ENCODE peak calls at places on chromosomes 12 and 14, in four cellular contexts. D is adipocyte; J is effector memory CD4-positive, alpha-beta T cell; V is A549. U is an unnamed sample. For H3K9me3, the result is how much of the 10 kb centered on the place peaks cover.

GRCh38 chr12:79891506-79892162 is 43.3 kb downstream of the PPP1R12A start:
- DNase-seq in D (no peak), J (no peak), V (no peak), U (no peak)

GRCh38 chr12:27844427-27845090 is 64.5 kb upstream of the MANSC4 start:
- DNase-seq in D (peak), J (no peak), V (no peak), U (no peak)

GRCh38 chr12:57280234-57281062 is 29.5 kb upstream of the STAC3 start:
- DNase-seq in D (peak), J (peak), V (peak), U (peak)

GRCh38 chr12:2054091-2055018 is 1.6 kb downstream of the CACNA1C start:
- DNase-seq in D (peak), J (no peak), V (no peak), U (no peak)

GRCh38 chr12:25553083-25553482 is at the start of gene LMNTD1:
- DNase-seq in D (peak), J (no peak), V (no peak), U (no peak)

GRCh38 chr12:98644433-98644711 is 216 bp downstream of the IKBIP start:
- DNase-seq in D (no peak), J (peak), V (no peak), U (no peak)

GRCh38 chr12:30201301-30202160 is 417.8 kb upstream of the TMTC1 start:
- DNase-seq in D (no peak), J (no peak), V (no peak), U (no peak)

GRCh38 chr14:56797003-56797568 is 13.2 kb downstream of the OTX2 start:
- DNase-seq in D (no peak), J (no peak), V (no peak), U (no peak)

GRCh38 chr12:101299346-101299745 is 19.4 kb downstream of the UTP20 start:
- DNase-seq in D (no peak), J (no peak), V (no peak), U (no peak)

GRCh38 chr14:100159107-100159864 is at the start of gene DEGS2:
- DNase-seq in D (peak), J (peak), V (peak), U (no peak)

GRCh38 chr12:69898236-69898635 is 73.2 kb downstream of the MYRFL start:
- DNase-seq in D (peak), J (no peak), V (no peak), U (no peak)

GRCh38 chr12:92730758-92731157 is 28.0 kb downstream of the PLEKHG7 start:
- DNase-seq in D (no peak), J (no peak), V (no peak), U (no peak)
- H3K9me3 ChIP-seq in D (under half), J (under half), V (under half), U (under half)

DNA sequence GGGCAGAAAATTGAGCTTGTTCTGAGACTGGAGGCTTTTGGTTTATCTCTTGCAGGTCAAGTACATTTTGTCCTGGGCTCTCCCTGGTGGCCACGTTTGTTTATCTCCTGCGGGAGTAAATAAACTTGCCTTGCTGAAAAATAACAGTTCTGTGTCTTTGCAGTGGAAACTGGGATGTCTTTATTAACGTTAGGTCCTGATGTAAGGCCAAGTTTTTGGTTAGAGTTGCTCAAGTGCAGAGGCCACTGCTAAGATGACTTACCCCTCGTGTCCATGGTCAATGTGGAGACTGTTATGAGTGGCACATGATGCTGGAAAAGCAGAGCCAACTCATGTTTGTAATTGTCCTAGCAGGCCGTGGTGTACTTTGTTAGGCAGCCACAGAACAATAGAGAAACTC is 3.8 kb downstream of the PTPN11 start:
- DNase-seq in D (peak), J (no peak), V (no peak), U (no peak)
- H3K4me3 ChIP-seq in D (no peak), J (no peak), V (no peak), U (no peak)

DNA sequence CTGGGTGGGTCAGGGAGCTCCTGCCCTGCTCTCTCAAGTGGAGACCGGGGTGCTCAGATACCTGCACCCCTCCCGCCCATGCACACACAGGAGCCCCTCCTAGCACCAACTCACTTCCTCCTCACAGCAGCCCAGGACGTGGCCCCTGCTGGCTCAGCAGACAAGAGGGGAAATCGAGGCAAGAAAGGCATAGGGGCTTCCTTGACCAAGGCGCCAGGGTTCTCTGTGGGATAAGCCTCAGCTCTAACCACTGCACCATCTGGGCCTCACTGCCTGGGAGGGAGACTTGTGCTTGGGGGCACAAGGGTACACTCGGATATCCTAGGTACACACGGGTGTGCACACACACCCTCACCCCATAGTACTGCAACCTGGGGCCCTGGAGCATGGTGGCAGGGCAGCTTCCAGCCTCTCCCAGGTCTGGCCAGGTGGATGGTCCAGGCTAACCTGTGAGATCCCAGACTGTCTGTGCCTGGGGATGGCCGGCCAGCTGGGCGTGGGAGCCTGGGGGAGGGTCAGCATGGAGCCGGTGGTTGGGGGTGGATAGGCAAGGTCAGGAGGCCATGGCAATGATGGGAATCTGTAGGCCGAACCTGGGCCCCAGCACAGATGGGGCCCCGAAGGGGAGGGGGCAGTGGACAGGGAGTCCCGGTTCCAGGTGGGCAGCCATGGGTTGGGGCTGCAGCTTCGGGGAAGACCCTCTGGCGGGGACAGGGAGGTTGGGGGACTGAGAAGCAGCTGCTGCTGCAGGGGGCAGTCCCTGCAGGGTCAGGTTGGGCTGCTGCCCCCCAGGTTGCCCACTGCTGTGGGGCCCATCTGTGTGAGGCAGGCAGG is 312.4 kb downstream of the TMEM121 start:
- DNase-seq in D (no peak), J (no peak), V (no peak), U (no peak)
- H3K9me3 ChIP-seq in D (under half), J (under half), V (under half), U (half or more)

DNA sequence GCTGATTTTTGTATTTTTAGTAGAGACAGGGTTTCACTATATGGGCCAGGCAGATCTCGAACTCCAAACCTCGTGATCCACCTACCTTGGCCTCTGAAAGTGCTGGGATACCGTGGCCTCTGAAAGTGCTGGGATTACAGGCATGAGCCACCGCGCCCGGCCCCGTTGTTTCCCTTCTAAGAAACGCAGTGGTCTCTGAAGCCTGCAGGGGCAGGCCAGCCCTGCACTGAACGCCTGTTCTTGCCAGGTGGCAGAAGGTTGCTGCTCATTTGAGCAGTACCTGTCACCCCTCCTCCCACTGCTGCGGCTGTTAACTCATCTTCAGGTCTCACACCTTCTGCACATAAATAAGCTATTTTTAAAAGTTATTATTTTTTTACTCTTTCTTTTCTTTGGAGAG is 24.3 kb downstream of the GPRC5A start:
- DNase-seq in D (no peak), J (no peak), V (no peak), U (no peak)
- H3K4me3 ChIP-seq in D (no peak), J (no peak), V (no peak), U (no peak)

DNA sequence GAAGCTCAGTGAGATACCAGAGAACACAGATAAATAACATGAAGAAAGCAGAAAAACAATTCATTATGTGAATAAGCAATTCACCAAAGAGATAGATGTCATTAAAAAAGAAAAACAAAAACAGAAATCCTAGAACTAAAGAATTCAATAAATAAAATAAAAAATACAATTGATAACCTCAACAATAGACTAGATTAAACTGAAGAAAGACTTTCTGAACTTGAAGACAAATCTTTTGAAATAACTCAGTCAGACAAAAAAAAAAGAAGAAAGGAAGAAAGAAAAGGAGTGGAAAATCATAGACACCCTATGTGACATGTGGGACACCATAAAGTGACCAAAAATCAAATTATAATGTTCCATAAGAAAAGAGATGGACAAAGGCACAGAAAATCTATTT is 14.0 kb upstream of the SLC38A1 start:
- DNase-seq in D (no peak), J (no peak), V (no peak), U (no peak)
- H3K9me3 ChIP-seq in D (under half), J (under half), V (under half), U (under half)

GRCh38 chr14:60589442-60589841 is 59.8 kb downstream of the SIX1 start:
- DNase-seq in D (no peak), J (no peak), V (no peak), U (no peak)

GRCh38 chr14:60590907-60591510 is 58.3 kb downstream of the SIX1 start:
- DNase-seq in D (peak), J (no peak), V (no peak), U (no peak)

DNA sequence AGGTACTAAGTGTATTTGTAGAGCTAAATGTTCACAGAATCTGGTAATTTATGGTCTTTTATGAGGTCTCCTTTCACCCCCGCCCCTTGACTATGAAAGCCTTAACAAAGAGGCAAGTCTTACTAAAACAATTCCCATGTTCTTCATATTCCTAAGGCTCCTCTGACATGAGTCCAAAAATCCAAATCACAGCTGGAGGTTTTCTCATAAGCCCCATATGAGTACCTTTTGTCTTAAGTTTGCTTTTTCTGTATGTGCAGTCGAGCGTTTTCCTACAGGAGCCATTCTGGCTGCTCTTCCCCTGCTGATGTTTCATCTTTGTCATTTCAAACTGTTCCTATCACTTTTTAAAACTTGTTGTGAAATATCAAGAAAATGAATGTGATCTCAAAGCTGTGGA is 55.2 kb downstream of the SIX1 start:
- DNase-seq in D (no peak), J (no peak), V (no peak), U (no peak)
- H3K4me3 ChIP-seq in D (no peak), J (no peak), V (no peak), U (no peak)

GRCh38 chr14:104001003-104001402 is 58.7 kb upstream of the RD3L start:
- DNase-seq in D (no peak), J (no peak), V (no peak), U (no peak)
- H3K9me3 ChIP-seq in D (under half), J (under half), V (under half), U (under half)

GRCh38 chr12:49904601-49905000 is 901 bp upstream of the FAIM2 start:
- DNase-seq in D (no peak), J (no peak), V (no peak), U (no peak)

GRCh38 chr12:49901986-49902385 is 1.7 kb downstream of the FAIM2 start:
- DNase-seq in D (no peak), J (no peak), V (no peak), U (no peak)

GRCh38 chr12:49902399-49903350 is 1.0 kb downstream of the FAIM2 start:
- DNase-seq in D (no peak), J (no peak), V (no peak), U (no peak)

GRCh38 chr12:49903351-49903699 is 375 bp downstream of the FAIM2 start:
- DNase-seq in D (no peak), J (no peak), V (no peak), U (no peak)

GRCh38 chr12:49903700-49904423 is at the start of gene FAIM2:
- DNase-seq in D (peak), J (peak), V (no peak), U (peak)
- H3K4me3 ChIP-seq in D (peak), J (peak), V (no peak), U (peak)

U was measured in AG04450.